ENCODE peak calls at places on chromosomes 16 and 17, in six cellular contexts. One of them, this sample, is unnamed.
A peak's percentile ranks its signal among the peaks of the same experiment; 100 is the strongest.

GRCh38 chr16:30813821-30814189 is 26.8 kb upstream of the ZNF629 start:
- DNase-seq in left ventricle myocardium inferior: no peak
- DNase-seq in adrenal gland: no peak
- DNase-seq in fibroblast of lung: peak; percentile 3
- DNase-seq in neuronal stem cell: no peak
- DNase-seq in suprapubic skin: no peak
- DNase-seq in this sample: no peak

GRCh38 chr16:89472711-89473075 is 17.7 kb downstream of the ANKRD11 start:
- DNase-seq in suprapubic skin: no peak
- DNase-seq in left ventricle myocardium inferior: no peak
- DNase-seq in fibroblast of lung: no peak
- DNase-seq in adrenal gland: no peak
- DNase-seq in neuronal stem cell: no peak
- DNase-seq in this sample: no peak

GRCh38 chr17:15436399-15437369 is 30.7 kb downstream of the CDRT4 start:
- DNase-seq in neuronal stem cell: no peak
- DNase-seq in left ventricle myocardium inferior: peak; percentile 76
- DNase-seq in fibroblast of lung: no peak
- DNase-seq in suprapubic skin: peak; percentile 83
- DNase-seq in adrenal gland: peak; percentile 36
- DNase-seq in this sample: no peak

GRCh38 chr17:40107266-40107980 is 7.0 kb upstream of the NR1D1 start:
- DNase-seq in fibroblast of lung: no peak
- DNase-seq in suprapubic skin: no peak
- DNase-seq in adrenal gland: no peak
- DNase-seq in left ventricle myocardium inferior: peak; percentile 25
- DNase-seq in neuronal stem cell: no peak
- DNase-seq in this sample: no peak

GRCh38 chr17:65103896-65104295 is 33.3 kb upstream of the RGS9 start:
- DNase-seq in adrenal gland: no peak
- DNase-seq in suprapubic skin: no peak
- DNase-seq in neuronal stem cell: no peak
- DNase-seq in left ventricle myocardium inferior: no peak
- DNase-seq in fibroblast of lung: peak; percentile 40
- DNase-seq in this sample: peak; percentile 35

GRCh38 chr16:78647491-78647890 is 548.0 kb downstream of the WWOX start:
- DNase-seq in left ventricle myocardium inferior: no peak
- DNase-seq in suprapubic skin: no peak
- DNase-seq in neuronal stem cell: no peak
- DNase-seq in adrenal gland: no peak
- DNase-seq in fibroblast of lung: no peak
- DNase-seq in this sample: no peak

GRCh38 chr16:65441501-65441900 is 319.6 kb upstream of the CDH11 start:
- DNase-seq in left ventricle myocardium inferior: no peak
- DNase-seq in suprapubic skin: no peak
- DNase-seq in adrenal gland: no peak
- DNase-seq in neuronal stem cell: no peak
- DNase-seq in fibroblast of lung: no peak
- DNase-seq in this sample: no peak

GRCh38 chr17:81332949-81333570 is 38.0 kb upstream of the SLC38A10 start:
- DNase-seq in left ventricle myocardium inferior: no peak
- DNase-seq in neuronal stem cell: no peak
- DNase-seq in adrenal gland: peak; percentile 11
- DNase-seq in suprapubic skin: no peak
- DNase-seq in fibroblast of lung: no peak
- DNase-seq in this sample: no peak

GRCh38 chr16:72043539-72043938 is 10.8 kb upstream of the HP start:
- DNase-seq in suprapubic skin: no peak
- DNase-seq in neuronal stem cell: no peak
- DNase-seq in adrenal gland: no peak
- DNase-seq in fibroblast of lung: no peak
- DNase-seq in left ventricle myocardium inferior: no peak
- DNase-seq in this sample: no peak

GRCh38 chr16:89117239-89117974 is 23.8 kb downstream of the ACSF3 start:
- DNase-seq in adrenal gland: peak; percentile 8
- DNase-seq in suprapubic skin: no peak
- DNase-seq in left ventricle myocardium inferior: peak; percentile 5
- DNase-seq in neuronal stem cell: no peak
- DNase-seq in fibroblast of lung: no peak
- DNase-seq in this sample: no peak

GRCh38 chr17:29585080-29585751 is 4.2 kb downstream of the GIT1 start:
- DNase-seq in adrenal gland: no peak
- DNase-seq in neuronal stem cell: no peak
- DNase-seq in fibroblast of lung: peak; percentile 44
- DNase-seq in suprapubic skin: peak; percentile 71
- DNase-seq in left ventricle myocardium inferior: no peak
- DNase-seq in this sample: no peak

GRCh38 chr17:55926276-55926995 is 175.6 kb downstream of the PCTP start:
- DNase-seq in fibroblast of lung: no peak
- DNase-seq in neuronal stem cell: no peak
- DNase-seq in left ventricle myocardium inferior: no peak
- DNase-seq in adrenal gland: no peak
- DNase-seq in suprapubic skin: no peak
- DNase-seq in this sample: no peak

GRCh38 chr16:79282806-79283205 is 317.7 kb downstream of the MAF start:
- DNase-seq in fibroblast of lung: no peak
- DNase-seq in adrenal gland: no peak
- DNase-seq in left ventricle myocardium inferior: no peak
- DNase-seq in neuronal stem cell: no peak
- DNase-seq in suprapubic skin: no peak
- DNase-seq in this sample: no peak

GRCh38 chr16:63447121-63447520 is 1410.9 kb upstream of the CDH8 start:
- DNase-seq in adrenal gland: no peak
- DNase-seq in left ventricle myocardium inferior: no peak
- DNase-seq in fibroblast of lung: no peak
- DNase-seq in suprapubic skin: no peak
- DNase-seq in neuronal stem cell: peak; percentile 9
- DNase-seq in this sample: no peak

GRCh38 chr16:52547834-52548215 is 882 bp upstream of the TOX3 start:
- DNase-seq in left ventricle myocardium inferior: no peak
- DNase-seq in neuronal stem cell: no peak
- DNase-seq in adrenal gland: no peak
- DNase-seq in suprapubic skin: no peak
- DNase-seq in fibroblast of lung: no peak
- DNase-seq in this sample: no peak

GRCh38 chr16:18800674-18801196 is 614 bp downstream of the ARL6IP1 start:
- DNase-seq in adrenal gland: peak; percentile 26
- DNase-seq in left ventricle myocardium inferior: no peak
- DNase-seq in neuronal stem cell: peak; percentile 48
- DNase-seq in fibroblast of lung: peak; percentile 32
- DNase-seq in suprapubic skin: peak; percentile 71
- DNase-seq in this sample: peak; percentile 46

GRCh38 chr16:85205747-85206471 is 93.6 kb upstream of the CIBAR2 start:
- DNase-seq in left ventricle myocardium inferior: no peak
- DNase-seq in adrenal gland: peak; percentile 77
- DNase-seq in neuronal stem cell: no peak
- DNase-seq in fibroblast of lung: peak; percentile 73
- DNase-seq in suprapubic skin: no peak
- DNase-seq in this sample: peak; percentile 50

GRCh38 chr17:82350182-82351030 is 8.6 kb upstream of the TEX19 start:
- DNase-seq in adrenal gland: no peak
- DNase-seq in suprapubic skin: no peak
- DNase-seq in fibroblast of lung: no peak
- DNase-seq in left ventricle myocardium inferior: no peak
- DNase-seq in neuronal stem cell: no peak
- DNase-seq in this sample: no peak

This sample was measured in astrocyte of the hippocampus.